ENCODE peak calls at places on chromosome 6, in ten cellular contexts. K, G, Q, F, B, S, I, T, W and X are unnamed samples.

GRCh38 chr6:34585512-34586045 is 29.4 kb upstream of the SPDEF start:
- DNase-seq in Q (no peak), S (no peak), G (no peak), I (peak; percentile 37), W (no peak), B (no peak), T (no peak), K (no peak), F (no peak), X (no peak)

GRCh38 chr6:1329708-1330107 is 17.8 kb downstream of the FOXQ1 start:
- DNase-seq in F (no peak), G (no peak), S (no peak), I (no peak), B (no peak), T (no peak), W (no peak), Q (no peak), K (no peak), X (no peak)

GRCh38 chr6:85865665-85866372 is 223.1 kb upstream of the SYNCRIP start:
- DNase-seq in W (peak; percentile 14), K (no peak), G (no peak), Q (no peak), F (no peak), I (no peak), B (peak; percentile 40), T (no peak), S (peak; percentile 56), X (no peak)

GRCh38 chr6:38131527-38131965 is 312.0 kb downstream of the ZFAND3 start:
- DNase-seq in G (no peak), B (peak; percentile 57), W (no peak), S (no peak), Q (no peak), F (peak; percentile 24), T (no peak), K (no peak), I (no peak), X (no peak)

GRCh38 chr6:121482004-121482693 is 46.7 kb downstream of the GJA1 start:
- DNase-seq in I (no peak), W (no peak), Q (no peak), S (no peak), F (no peak), T (no peak), B (peak; percentile 36), K (no peak), G (no peak), X (no peak)

GRCh38 chr6:34190504-34191122 is 44.7 kb upstream of the GRM4 start:
- DNase-seq in S (no peak), Q (no peak), W (peak; percentile 37), B (no peak), T (peak; percentile 27), G (no peak), K (no peak), F (no peak), I (no peak), X (no peak)

GRCh38 chr6:16432075-16433032 is 194.0 kb downstream of the GMPR start:
- DNase-seq in I (no peak), W (no peak), S (no peak), K (peak; percentile 46), T (no peak), F (peak; percentile 59), Q (no peak), B (no peak), G (no peak), X (no peak)

GRCh38 chr6:130020106-130020851 is 1.9 kb downstream of the L3MBTL3 start:
- DNase-seq in G (peak; percentile 22), F (peak; percentile 46), K (peak; percentile 43), I (peak; percentile 46), B (no peak), T (no peak), Q (peak; percentile 42), W (peak; percentile 75), S (peak; percentile 48), X (no peak)

GRCh38 chr6:26328265-26328844 is 36.6 kb upstream of the BTN3A2 start:
- DNase-seq in S (no peak), B (peak; percentile 81), G (no peak), K (no peak), Q (no peak), T (no peak), W (no peak), I (no peak), F (no peak), X (no peak)

GRCh38 chr6:81023007-81023582 is 729.4 kb downstream of the TENT5A start:
- DNase-seq in B (peak; percentile 48), I (no peak), F (no peak), K (no peak), T (no peak), G (no peak), Q (no peak), S (no peak), W (no peak), X (no peak)

GRCh38 chr6:75334266-75335040 is 49.9 kb upstream of the TMEM30A start:
- DNase-seq in K (no peak), I (no peak), G (no peak), T (no peak), W (peak; percentile 40), F (no peak), Q (no peak), S (peak; percentile 29), B (no peak), X (no peak)

GRCh38 chr6:83193747-83194582 is 808 bp downstream of the RWDD2A start:
- DNase-seq in W (peak; percentile 89), I (peak; percentile 45), B (peak; percentile 37), S (peak; percentile 70), Q (peak; percentile 8), K (peak; percentile 66), G (peak; percentile 6), F (peak; percentile 2), T (peak; percentile 26), X (no peak)

GRCh38 chr6:138389551-138389950 is 11.8 kb downstream of the SMIM28 start:
- DNase-seq in F (no peak), S (no peak), W (no peak), G (no peak), Q (no peak), K (no peak), T (no peak), I (no peak), B (no peak), X (no peak)

GRCh38 chr6:13866291-13866690 is 51.9 kb upstream of the MCUR1 start:
- DNase-seq in T (no peak), B (no peak), K (no peak), S (no peak), Q (no peak), G (no peak), W (no peak), F (no peak), I (no peak), X (no peak)

GRCh38 chr6:43125555-43125954 is 45.5 kb upstream of the SRF start:
- DNase-seq in S (no peak), F (no peak), T (no peak), B (no peak), Q (no peak), I (no peak), W (peak; percentile 16), K (no peak), G (no peak), X (no peak)

GRCh38 chr6:29552512-29553051 is 7.0 kb downstream of the UBD start:
- DNase-seq in K (no peak), T (no peak), B (no peak), S (peak; percentile 42), G (no peak), I (no peak), Q (no peak), F (peak; percentile 68), W (peak; percentile 61), X (peak; percentile 3)

GRCh38 chr6:38933426-38933825 is 115.2 kb upstream of the GLP1R start:
- DNase-seq in G (no peak), Q (no peak), W (no peak), T (peak; percentile 25), I (no peak), S (peak; percentile 40), F (no peak), B (peak; percentile 61), K (no peak), X (peak; percentile 16)

GRCh38 chr6:105038259-105038658 is 81.4 kb downstream of the LIN28B start:
- DNase-seq in K (no peak), S (no peak), G (no peak), W (no peak), Q (no peak), I (no peak), B (no peak), T (no peak), F (no peak), X (no peak)

GRCh38 chr6:56235245-56235644 is 12.1 kb downstream of the COL21A1 start:
- DNase-seq in T (no peak), F (no peak), K (no peak), I (no peak), W (no peak), Q (no peak), S (no peak), B (no peak), G (no peak), X (no peak)

GRCh38 chr6:129110687-129111343 is 227.9 kb downstream of the LAMA2 start:
- DNase-seq in G (no peak), B (no peak), Q (no peak), K (no peak), W (no peak), F (no peak), I (no peak), S (no peak), T (no peak), X (peak; percentile 69)

GRCh38 chr6:90086517-90086916 is 192.2 kb downstream of the GJA10 start:
- DNase-seq in T (no peak), F (no peak), I (no peak), S (peak; percentile 40), Q (no peak), W (no peak), B (peak; percentile 66), K (no peak), G (no peak), X (no peak)

GRCh38 chr6:26333458-26334297 is 31.3 kb upstream of the BTN3A2 start:
- DNase-seq in K (no peak), I (no peak), Q (no peak), T (no peak), W (no peak), G (no peak), S (no peak), F (no peak), B (no peak), X (no peak)

GRCh38 chr6:117444600-117444999 is 18.9 kb upstream of the ROS1 start:
- DNase-seq in W (no peak), Q (no peak), S (no peak), K (no peak), T (no peak), G (no peak), F (no peak), I (no peak), B (no peak), X (no peak)

GRCh38 chr6:64803470-64804166 is 903.4 kb downstream of the EYS start:
- DNase-seq in B (no peak), S (no peak), T (no peak), K (no peak), I (no peak), G (no peak), F (no peak), W (no peak), Q (no peak), X (no peak)

GRCh38 chr6:31541059-31541657 is 645 bp downstream of the DDX39B start:
- DNase-seq in Q (peak; percentile 72), W (peak; percentile 54), F (peak; percentile 77), T (no peak), K (peak; percentile 57), B (peak; percentile 68), S (peak; percentile 74), I (no peak), G (peak; percentile 38), X (peak; percentile 65)

GRCh38 chr6:24838994-24839393 is 40.3 kb upstream of the ARMH2 start:
- DNase-seq in T (no peak), G (no peak), W (no peak), F (no peak), Q (no peak), K (no peak), I (no peak), S (no peak), B (no peak), X (no peak)

GRCh38 chr6:6878921-6879585 is 228.7 kb upstream of the RREB1 start:
- DNase-seq in G (no peak), T (no peak), B (no peak), Q (no peak), S (peak; percentile 31), F (no peak), W (no peak), I (no peak), K (no peak), X (no peak)

GRCh38 chr6:38640216-38640909 is 634 bp upstream of the BTBD9 start:
- DNase-seq in W (no peak), Q (no peak), G (no peak), S (peak; percentile 8), I (no peak), F (no peak), K (no peak), B (peak; percentile 78), T (no peak), X (no peak)